ENCODE peak calls at places on chromosomes 3 and 15, in five cellular contexts. B, O, R, C and J are unnamed samples.

GRCh38 chr3:17006143-17006839 is 121.5 kb downstream of the PLCL2 start:
- DNase-seq in B (no peak), C (no peak), R (no peak), O (no peak), J (no peak)

GRCh38 chr3:144187531-144188230 is 216.1 kb downstream of the DIPK2A start:
- DNase-seq in B (no peak), R (peak; percentile 76), O (no peak), C (no peak), J (no peak)

GRCh38 chr3:85161544-85161943 is 202.8 kb downstream of the CADM2 start:
- DNase-seq in C (peak; percentile 41), B (no peak), R (peak; percentile 12), O (no peak), J (no peak)

GRCh38 chr3:52689151-52689550 is 3.3 kb downstream of the GNL3 start:
- DNase-seq in R (no peak), C (no peak), O (no peak), B (no peak), J (no peak)

GRCh38 chr3:106703524-106703923 is 673.7 kb upstream of the CCDC54 start:
- DNase-seq in B (no peak), O (no peak), C (no peak), R (no peak), J (no peak)

GRCh38 chr3:16759227-16759903 is 125.4 kb upstream of the PLCL2 start:
- DNase-seq in C (no peak), B (no peak), O (no peak), R (no peak), J (no peak)

GRCh38 chr3:144636833-144637232 is 665.2 kb downstream of the DIPK2A start:
- DNase-seq in R (no peak), O (no peak), B (no peak), C (no peak), J (no peak)

GRCh38 chr3:72279631-72280041 is 494.7 kb upstream of the PROK2 start:
- DNase-seq in O (no peak), B (no peak), C (no peak), R (no peak), J (no peak)

GRCh38 chr3:133437391-133438093 is 37.7 kb downstream of the BFSP2 start:
- DNase-seq in B (no peak), R (peak; percentile 25), O (no peak), C (no peak), J (no peak)

GRCh38 chr3:13352621-13353131 is 67.4 kb downstream of the NUP210 start:
- DNase-seq in R (peak; percentile 28), O (no peak), C (no peak), B (no peak), J (no peak)

GRCh38 chr3:32421991-32422859 is 30.6 kb downstream of the CMTM7 start:
- DNase-seq in C (peak; percentile 93), B (peak; percentile 94), O (no peak), R (peak; percentile 83), J (peak; percentile 15)

GRCh38 chr3:131608741-131609140 is 106.0 kb upstream of the MRPL3 start:
- DNase-seq in B (no peak), C (no peak), O (no peak), R (peak; percentile 63), J (no peak)

DNA sequence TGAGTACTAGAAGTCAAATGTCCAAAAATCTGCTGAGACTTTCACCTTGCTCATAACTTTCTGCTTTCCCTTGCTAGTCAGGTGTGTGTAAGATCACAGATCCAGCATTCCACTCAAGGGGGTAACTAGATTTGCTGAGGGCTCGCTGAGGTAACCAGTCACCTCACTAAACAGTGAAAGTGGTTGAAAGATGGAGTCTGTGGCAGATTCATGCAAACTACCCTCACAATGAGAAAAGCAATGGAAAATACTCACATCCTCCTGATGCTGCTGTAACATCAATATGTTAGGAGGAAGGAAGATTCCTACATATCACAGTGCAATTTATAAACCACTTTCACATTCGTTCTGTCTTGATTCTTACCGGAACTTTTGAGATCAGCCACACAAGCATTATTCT is 174.3 kb upstream of the BCL6 start:
- DNase-seq in B (no peak), C (no peak), O (no peak), R (no peak), J (no peak)
- H3K4me1 ChIP-seq in B (peaks cover 24% of the 10 kb centered on the region), C (no peaks in the 10 kb centered on the region), O (peaks cover 23% of the 10 kb centered on the region), R (peaks cover 19% of the 10 kb centered on the region), J (peaks cover 61% of the 10 kb centered on the region)

DNA sequence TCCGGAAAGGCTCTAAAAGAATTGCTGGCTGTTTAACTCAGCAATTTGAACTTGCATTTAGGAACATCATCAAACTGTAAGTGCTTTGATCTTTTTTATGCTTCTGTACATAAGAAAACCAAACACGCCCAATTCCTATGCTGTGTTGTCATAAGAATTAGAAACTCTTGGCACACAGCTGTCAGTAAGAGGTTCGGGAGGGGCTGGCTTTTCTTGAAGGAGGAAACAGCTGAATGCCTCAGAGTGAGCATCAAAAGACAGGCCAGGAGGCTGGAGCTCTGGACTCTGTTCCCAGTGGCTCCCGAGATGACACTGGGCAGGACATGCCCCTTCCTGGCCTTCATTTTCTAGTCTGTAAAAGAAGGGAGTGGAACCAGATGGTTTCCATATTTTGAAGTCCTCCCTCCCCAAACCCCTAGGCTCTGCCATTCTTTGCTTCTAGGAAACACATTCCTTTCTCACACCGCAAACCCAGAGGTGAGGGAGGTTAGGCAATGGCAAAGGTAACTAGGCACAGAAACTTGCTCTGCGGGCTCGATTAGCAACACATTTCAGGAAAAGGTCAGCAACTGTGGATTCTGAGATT is 73.8 kb upstream of the DLG1 start:
- DNase-seq in O (no peak), R (peak; percentile 98), C (peak; percentile 55), B (peak; percentile 58), J (no peak)
- H3K4me1 ChIP-seq in O (no peaks in the 10 kb centered on the region), R (peaks cover 45% of the 10 kb centered on the region), C (no peaks in the 10 kb centered on the region), B (peaks cover 14% of the 10 kb centered on the region), J (peaks cover 33% of the 10 kb centered on the region)

DNA sequence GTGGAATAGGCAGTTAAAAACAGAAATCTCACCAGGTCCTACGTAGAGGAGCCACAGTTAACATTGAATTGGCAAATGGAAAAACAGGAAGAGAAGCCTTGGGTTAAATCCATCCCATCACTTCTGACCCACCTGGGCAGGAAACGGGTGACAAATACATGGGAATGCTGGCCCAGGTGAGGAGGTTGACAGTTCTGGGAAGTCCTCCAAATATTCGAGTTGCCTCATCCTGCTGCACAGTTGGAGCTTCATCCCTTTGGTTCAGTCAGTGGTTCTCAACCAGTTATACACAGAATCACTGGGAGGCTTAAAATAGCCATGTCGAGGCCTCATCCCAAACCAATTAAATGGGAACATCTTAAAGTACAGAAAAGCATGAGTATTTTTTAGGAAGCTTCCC is 5.3 kb downstream of the MYZAP start:
- DNase-seq in R (no peak), B (peak; percentile 72), C (no peak), O (no peak), J (no peak)
- H3K4me1 ChIP-seq in R (no peaks in the 10 kb centered on the region), B (peaks cover 70% of the 10 kb centered on the region), C (peaks cover 4% of the 10 kb centered on the region), O (no peaks in the 10 kb centered on the region), J (no peaks in the 10 kb centered on the region)

GRCh38 chr3:128312271-128312670 is 154.4 kb downstream of the DNAJB8 start:
- DNase-seq in C (no peak), O (no peak), R (no peak), B (no peak), J (no peak)
- H3K4me1 ChIP-seq in C (no peaks in the 10 kb centered on the region), O (peaks cover 44% of the 10 kb centered on the region), R (no peaks in the 10 kb centered on the region), B (no peaks in the 10 kb centered on the region), J (no peaks in the 10 kb centered on the region)

GRCh38 chr15:74405823-74406222 is 27.9 kb downstream of the SEMA7A start:
- DNase-seq in O (no peak), B (no peak), C (no peak), R (no peak), J (no peak)

GRCh38 chr15:74403981-74404563 is 29.7 kb downstream of the SEMA7A start:
- DNase-seq in B (no peak), R (no peak), C (no peak), O (no peak), J (no peak)

GRCh38 chr15:74402873-74403589 is 30.7 kb downstream of the SEMA7A start:
- DNase-seq in B (no peak), O (peak; percentile 30), C (peak; percentile 41), R (no peak), J (no peak)

GRCh38 chr15:74402337-74402839 is 31.4 kb downstream of the SEMA7A start:
- DNase-seq in B (no peak), R (no peak), C (no peak), O (no peak), J (no peak)

DNA sequence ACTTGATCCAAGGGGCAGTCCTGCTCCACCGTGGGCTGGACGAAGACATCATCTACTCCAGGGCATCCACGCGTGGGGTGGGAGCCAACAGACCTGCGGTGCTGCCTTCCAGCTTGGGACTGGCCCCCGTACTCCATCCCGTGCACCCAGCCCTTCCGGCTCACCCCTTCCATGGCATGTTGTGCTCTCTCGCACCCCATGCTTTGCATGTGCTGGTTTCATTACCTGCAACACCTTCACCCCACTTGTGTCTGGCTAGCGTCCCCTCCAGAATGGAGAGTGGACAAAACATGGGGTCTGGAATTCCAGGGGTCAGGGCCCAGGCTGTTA is 30.2 kb downstream of the SEMA7A start:
- DNase-seq in C (no peak), O (no peak), B (no peak), R (no peak), J (no peak)
- H3K4me1 ChIP-seq in C (no peaks in the 10 kb centered on the region), O (peaks cover 51% of the 10 kb centered on the region), B (no peaks in the 10 kb centered on the region), R (peaks cover 85% of the 10 kb centered on the region), J (peaks cover 6% of the 10 kb centered on the region)

DNA sequence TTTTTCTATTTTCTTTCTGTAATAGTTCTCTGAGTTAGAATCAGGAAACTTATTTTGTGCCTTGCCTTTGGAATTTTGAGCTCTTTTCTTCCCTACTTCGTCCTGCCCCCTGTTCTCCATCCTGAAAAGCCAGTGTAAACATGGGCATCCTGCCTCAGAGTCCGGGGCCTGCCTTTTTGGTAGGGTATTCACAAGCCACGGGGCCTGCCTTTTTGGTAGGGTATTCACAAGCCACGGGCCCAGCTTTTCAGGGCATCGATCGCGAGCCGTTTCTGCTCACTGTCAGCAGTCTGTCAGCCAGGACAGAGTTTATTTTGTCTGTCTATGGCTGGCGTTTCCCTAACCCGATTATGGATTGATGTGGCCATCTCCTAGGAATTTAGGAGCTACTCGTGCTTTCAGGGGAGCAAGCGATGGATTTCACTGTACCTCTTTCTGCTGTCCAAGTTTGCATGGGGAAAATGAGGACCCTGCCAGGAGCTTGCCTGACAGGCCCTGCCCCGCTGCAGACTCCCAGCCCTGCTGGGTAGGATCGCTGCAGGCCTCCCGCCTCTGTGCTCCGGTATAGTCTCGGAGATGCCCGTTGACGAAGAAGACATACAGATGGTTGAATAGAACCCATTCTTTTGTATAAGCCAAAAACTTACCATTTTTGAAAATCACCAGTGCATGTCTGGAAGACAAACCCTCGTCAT is 12.8 kb downstream of the SYNM start:
- DNase-seq in B (peak; percentile 72), R (no peak), C (no peak), O (no peak), J (no peak)
- H3K4me1 ChIP-seq in B (peaks cover 96% of the 10 kb centered on the region), R (no peaks in the 10 kb centered on the region), C (no peaks in the 10 kb centered on the region), O (no peaks in the 10 kb centered on the region), J (peaks cover 39% of the 10 kb centered on the region)

GRCh38 chr3:58116985-58117384 is 93.8 kb downstream of the DNASE1L3 start:
- DNase-seq in B (no peak), C (no peak), O (no peak), R (no peak), J (no peak)

GRCh38 chr3:58116161-58116955 is 94.4 kb downstream of the DNASE1L3 start:
- DNase-seq in B (no peak), R (no peak), O (peak; percentile 56), C (no peak), J (peak; percentile 27)

GRCh38 chr3:58120075-58120812 is 90.5 kb downstream of the DNASE1L3 start:
- DNase-seq in O (no peak), R (no peak), C (no peak), B (no peak), J (no peak)

GRCh38 chr3:58119221-58119620 is 91.6 kb downstream of the DNASE1L3 start:
- DNase-seq in O (no peak), C (no peak), B (no peak), R (no peak), J (no peak)

GRCh38 chr3:58117561-58118305 is 93.0 kb downstream of the DNASE1L3 start:
- DNase-seq in O (no peak), R (peak; percentile 42), C (peak; percentile 35), B (no peak), J (no peak)
- H3K4me1 ChIP-seq in O (peaks cover 25% of the 10 kb centered on the region), R (peaks cover 11% of the 10 kb centered on the region), C (no peaks in the 10 kb centered on the region), B (peaks cover 47% of the 10 kb centered on the region), J (peaks cover 58% of the 10 kb centered on the region)